ENCODE peak calls at places on chromosomes 6 and 20, in six cellular contexts. T, D, Q, H, E and I are unnamed samples.

GRCh38 chr20:4713401-4713800 is 8.3 kb upstream of the PRND start:
- DNase-seq in T (no peak), D (no peak), Q (no peak), H (no peak), E (no peak), I (no peak)

GRCh38 chr6:112253842-112254816 is at the start of gene LAMA4:
- DNase-seq in T (no peak), D (peak; percentile 1), Q (no peak), H (peak; percentile 76), E (peak; percentile 71), I (peak; percentile 37)

GRCh38 chr6:38185244-38185643 is 365.7 kb downstream of the ZFAND3 start:
- DNase-seq in T (no peak), D (no peak), Q (no peak), H (no peak), E (no peak), I (no peak)

GRCh38 chr20:45254867-45255266 is 503 bp upstream of the SLPI start:
- DNase-seq in T (no peak), D (peak; percentile 92), Q (no peak), H (no peak), E (no peak), I (no peak)

GRCh38 chr6:24445704-24446103 is 43.0 kb downstream of the MRS2 start:
- DNase-seq in T (no peak), D (no peak), Q (no peak), H (no peak), E (no peak), I (no peak)

GRCh38 chr6:87103977-87104601 is 9.2 kb upstream of the CGA start:
- DNase-seq in T (no peak), D (peak; percentile 18), Q (no peak), H (no peak), E (no peak), I (no peak)

GRCh38 chr20:34220581-34220980 is 20.6 kb upstream of the ASIP start:
- DNase-seq in T (no peak), D (no peak), Q (no peak), H (no peak), E (no peak), I (no peak)

GRCh38 chr6:118216751-118217150 is 309.7 kb downstream of the SLC35F1 start:
- DNase-seq in T (no peak), D (no peak), Q (no peak), H (no peak), E (no peak), I (no peak)